ENCODE peak calls at places on chromosomes 1 and 21, in five cellular contexts. One of them, this sample, is unnamed.

GRCh38 chr1:151142411-151143056 is 3.9 kb downstream of the SEMA6C start:
- DNase-seq in GM12864: no peak
- DNase-seq in activated naive CD4-positive, alpha-beta T cell: no peak
- DNase-seq in ELR: no peak
- DNase-seq in fibroblast of pulmonary artery: no peak
- DNase-seq in this sample: no peak

GRCh38 chr1:229296541-229296941 is 25.6 kb downstream of the RAB4A start:
- DNase-seq in GM12864: no peak
- DNase-seq in activated naive CD4-positive, alpha-beta T cell: no peak
- DNase-seq in ELR: peak
- DNase-seq in fibroblast of pulmonary artery: peak
- DNase-seq in this sample: no peak

GRCh38 chr1:113388621-113389355 is 1.5 kb upstream of the MAGI3 start:
- DNase-seq in GM12864: no peak
- DNase-seq in activated naive CD4-positive, alpha-beta T cell: no peak
- DNase-seq in ELR: peak
- DNase-seq in fibroblast of pulmonary artery: no peak
- DNase-seq in this sample: no peak

GRCh38 chr1:29986986-29987385 is 736.4 kb downstream of the MATN1 start:
- DNase-seq in GM12864: no peak
- DNase-seq in activated naive CD4-positive, alpha-beta T cell: no peak
- DNase-seq in ELR: no peak
- DNase-seq in fibroblast of pulmonary artery: no peak
- DNase-seq in this sample: no peak

GRCh38 chr1:244599937-244600350 is 53.0 kb upstream of the DESI2 start:
- DNase-seq in GM12864: peak
- DNase-seq in activated naive CD4-positive, alpha-beta T cell: no peak
- DNase-seq in ELR: peak
- DNase-seq in fibroblast of pulmonary artery: peak
- DNase-seq in this sample: peak

GRCh38 chr1:218711884-218712674 is 366.9 kb downstream of the TGFB2 start:
- DNase-seq in GM12864: no peak
- DNase-seq in activated naive CD4-positive, alpha-beta T cell: no peak
- DNase-seq in ELR: peak
- DNase-seq in fibroblast of pulmonary artery: peak
- DNase-seq in this sample: no peak

GRCh38 chr1:41790351-41790750 is 128.4 kb downstream of the HIVEP3 start:
- DNase-seq in GM12864: no peak
- DNase-seq in activated naive CD4-positive, alpha-beta T cell: no peak
- DNase-seq in ELR: no peak
- DNase-seq in fibroblast of pulmonary artery: no peak
- DNase-seq in this sample: no peak

GRCh38 chr1:6949991-6950765 is 164.9 kb downstream of the CAMTA1 start:
- DNase-seq in GM12864: no peak
- DNase-seq in activated naive CD4-positive, alpha-beta T cell: no peak
- DNase-seq in ELR: no peak
- DNase-seq in fibroblast of pulmonary artery: no peak
- DNase-seq in this sample: no peak

GRCh38 chr1:53317651-53318539 is 10.0 kb downstream of the LRP8 start:
- DNase-seq in GM12864: no peak
- DNase-seq in activated naive CD4-positive, alpha-beta T cell: no peak
- DNase-seq in ELR: no peak
- DNase-seq in fibroblast of pulmonary artery: no peak
- DNase-seq in this sample: no peak

GRCh38 chr21:21018841-21019240 is 20.6 kb downstream of the NCAM2 start:
- DNase-seq in GM12864: no peak
- DNase-seq in activated naive CD4-positive, alpha-beta T cell: no peak
- DNase-seq in ELR: no peak
- DNase-seq in fibroblast of pulmonary artery: no peak
- DNase-seq in this sample: no peak

GRCh38 chr1:58964880-58965279 is 181.0 kb upstream of the JUN start:
- DNase-seq in GM12864: no peak
- DNase-seq in activated naive CD4-positive, alpha-beta T cell: no peak
- DNase-seq in ELR: no peak
- DNase-seq in fibroblast of pulmonary artery: peak
- DNase-seq in this sample: no peak

GRCh38 chr1:28516518-28516956 is 10.7 kb downstream of the RCC1 start:
- DNase-seq in GM12864: no peak
- DNase-seq in activated naive CD4-positive, alpha-beta T cell: no peak
- DNase-seq in ELR: peak
- DNase-seq in fibroblast of pulmonary artery: no peak
- DNase-seq in this sample: no peak

GRCh38 chr1:4004635-4005430 is 104.8 kb upstream of the C1orf174 start:
- DNase-seq in GM12864: no peak
- DNase-seq in activated naive CD4-positive, alpha-beta T cell: no peak
- DNase-seq in ELR: no peak
- DNase-seq in fibroblast of pulmonary artery: no peak
- DNase-seq in this sample: no peak

GRCh38 chr1:90924982-90925381 is 96.9 kb downstream of the ZNF644 start:
- DNase-seq in GM12864: no peak
- DNase-seq in activated naive CD4-positive, alpha-beta T cell: no peak
- DNase-seq in ELR: no peak
- DNase-seq in fibroblast of pulmonary artery: no peak
- DNase-seq in this sample: no peak

This sample was measured in GM06990.